ENCODE peak calls at places on chromosomes 3 and 15, in eight cellular contexts. S, X, A, Z, W, T, E and F are unnamed samples.

GRCh38 chr3:69934398-69934797 is 65.1 kb upstream of the SAMMSON start:
- DNase-seq in E (no peak), X (no peak), S (no peak), W (no peak), Z (no peak), T (no peak), A (no peak), F (no peak)

GRCh38 chr3:98986073-98986472 is 84.6 kb upstream of the DCBLD2 start:
- DNase-seq in E (no peak), X (no peak), S (no peak), A (peak), W (no peak), Z (no peak), T (no peak), F (no peak)

GRCh38 chr3:134473868-134474546 is 11.8 kb downstream of the ANAPC13 start:
- DNase-seq in W (peak), A (peak), X (peak), Z (no peak), E (peak), S (peak), T (no peak), F (peak)

GRCh38 chr15:26280281-26280680 is 417.2 kb upstream of the ATP10A start:
- DNase-seq in A (no peak), S (no peak), Z (no peak), X (no peak), W (no peak), E (no peak), T (no peak), F (no peak)

GRCh38 chr3:22117751-22118346 is 366.8 kb upstream of the ZNF385D start:
- DNase-seq in S (no peak), Z (no peak), W (no peak), A (peak), T (no peak), X (no peak), E (no peak), F (no peak)

GRCh38 chr15:55791576-55792400 is 48.8 kb upstream of the PRTG start:
- DNase-seq in A (peak), Z (no peak), S (no peak), E (no peak), T (no peak), X (no peak), W (no peak), F (no peak)

GRCh38 chr3:169668081-169668956 is 4.8 kb upstream of the MECOM start:
- DNase-seq in T (peak), S (peak), E (no peak), Z (no peak), W (no peak), A (peak), X (no peak), F (no peak)

GRCh38 chr3:177284383-177284881 is 87.2 kb upstream of the TBL1XR1 start:
- DNase-seq in Z (peak), X (peak), T (peak), A (no peak), W (no peak), S (peak), E (no peak), F (peak)

GRCh38 chr3:31929826-31930502 is 51.1 kb downstream of the OSBPL10 start:
- DNase-seq in A (no peak), Z (no peak), T (no peak), X (no peak), S (no peak), E (no peak), W (no peak), F (no peak)

GRCh38 chr15:52406601-52407000 is 111.0 kb upstream of the MYO5C start:
- DNase-seq in S (no peak), Z (no peak), T (no peak), X (no peak), A (no peak), E (no peak), W (no peak), F (no peak)

GRCh38 chr15:72086920-72087648 is 30.9 kb downstream of the MYO9A start:
- DNase-seq in Z (no peak), S (no peak), E (no peak), T (no peak), A (no peak), X (no peak), W (no peak), F (no peak)

GRCh38 chr3:32951410-32951811 is at the start of gene CCR4:
- DNase-seq in X (no peak), W (no peak), S (no peak), Z (no peak), T (no peak), E (peak), A (no peak), F (peak)

GRCh38 chr3:145776782-145777408 is 384.1 kb downstream of the PLOD2 start:
- DNase-seq in Z (no peak), E (no peak), A (peak), X (no peak), W (no peak), S (peak), T (no peak), F (peak)

GRCh38 chr15:95018888-95019545 is 787.7 kb downstream of the MCTP2 start:
- DNase-seq in A (peak), X (no peak), E (no peak), T (no peak), S (no peak), W (no peak), Z (no peak), F (no peak)

GRCh38 chr3:36933540-36934296 is 11.1 kb downstream of the TRANK1 start:
- DNase-seq in Z (no peak), T (no peak), E (no peak), S (no peak), X (no peak), W (no peak), A (no peak), F (no peak)

GRCh38 chr3:12870942-12871341 is 29.6 kb upstream of the RPL32 start:
- DNase-seq in W (peak), S (no peak), Z (peak), X (peak), A (no peak), E (peak), T (peak), F (no peak)

GRCh38 chr3:128145279-128145678 is 8.0 kb upstream of the EEFSEC start:
- DNase-seq in A (no peak), T (no peak), W (no peak), X (no peak), S (no peak), E (no peak), Z (peak), F (no peak)

GRCh38 chr3:156620260-156620659 is 54.1 kb upstream of the TIPARP start:
- DNase-seq in X (no peak), T (no peak), E (no peak), S (no peak), Z (no peak), A (peak), W (no peak), F (no peak)

GRCh38 chr3:177961784-177962183 is 574.5 kb upstream of the KCNMB2 start:
- DNase-seq in E (no peak), T (no peak), X (no peak), S (no peak), Z (no peak), W (no peak), A (no peak), F (no peak)

GRCh38 chr3:170144437-170144843 is 37.1 kb downstream of the PHC3 start:
- DNase-seq in E (no peak), X (no peak), T (no peak), A (no peak), Z (no peak), W (no peak), S (no peak), F (no peak)

GRCh38 chr15:51672100-51672731 is 9.1 kb upstream of the SCG3 start:
- DNase-seq in Z (peak), W (no peak), E (no peak), A (no peak), T (no peak), X (no peak), S (no peak), F (no peak)

GRCh38 chr15:48355377-48355776 is 24.1 kb downstream of the DUT start:
- DNase-seq in W (no peak), X (no peak), S (no peak), Z (no peak), E (no peak), T (no peak), A (no peak), F (no peak)

GRCh38 chr15:36897834-36898233 is 202.5 kb downstream of the MEIS2 start:
- DNase-seq in A (no peak), T (no peak), W (no peak), E (no peak), X (no peak), S (no peak), Z (no peak), F (no peak)

GRCh38 chr3:31704651-31705179 is 172.0 kb downstream of the STT3B start:
- DNase-seq in T (peak), W (no peak), X (no peak), A (peak), Z (no peak), E (no peak), S (peak), F (peak)

GRCh38 chr3:100072328-100073048 is 41.8 kb downstream of the FILIP1L start:
- DNase-seq in X (no peak), W (no peak), Z (no peak), T (no peak), E (no peak), A (no peak), S (no peak), F (peak)

GRCh38 chr15:47963265-47963664 is 157.5 kb upstream of the SLC24A5 start:
- DNase-seq in W (no peak), S (no peak), Z (no peak), E (no peak), X (no peak), A (peak), T (no peak), F (no peak)

GRCh38 chr3:178634975-178635374 is 98.7 kb downstream of the KCNMB2 start:
- DNase-seq in W (no peak), A (no peak), T (no peak), E (no peak), S (peak), X (no peak), Z (no peak), F (no peak)

GRCh38 chr3:61560452-61561373 is 658 bp upstream of the PTPRG start:
- DNase-seq in S (peak), Z (peak), A (peak), T (peak), W (peak), X (peak), E (peak), F (peak)

GRCh38 chr15:46808834-46809233 is 908.5 kb upstream of the SEMA6D start:
- DNase-seq in W (no peak), S (no peak), T (no peak), A (peak), E (no peak), X (no peak), Z (no peak), F (no peak)

GRCh38 chr3:139588450-139588849 is 48.9 kb upstream of the RBP1 start:
- DNase-seq in W (no peak), X (no peak), A (peak), T (no peak), S (peak), Z (peak), E (no peak), F (no peak)

GRCh38 chr3:71681224-71681668 is 44.0 kb downstream of the EIF4E3 start:
- DNase-seq in E (no peak), X (peak), Z (peak), S (peak), W (no peak), T (peak), A (peak), F (peak)
- TF ChIP-seq CTCF in E (peak), X (peak), Z (peak), S (no peak), W (peak), T (peak), A (peak), F (peak)

DNA sequence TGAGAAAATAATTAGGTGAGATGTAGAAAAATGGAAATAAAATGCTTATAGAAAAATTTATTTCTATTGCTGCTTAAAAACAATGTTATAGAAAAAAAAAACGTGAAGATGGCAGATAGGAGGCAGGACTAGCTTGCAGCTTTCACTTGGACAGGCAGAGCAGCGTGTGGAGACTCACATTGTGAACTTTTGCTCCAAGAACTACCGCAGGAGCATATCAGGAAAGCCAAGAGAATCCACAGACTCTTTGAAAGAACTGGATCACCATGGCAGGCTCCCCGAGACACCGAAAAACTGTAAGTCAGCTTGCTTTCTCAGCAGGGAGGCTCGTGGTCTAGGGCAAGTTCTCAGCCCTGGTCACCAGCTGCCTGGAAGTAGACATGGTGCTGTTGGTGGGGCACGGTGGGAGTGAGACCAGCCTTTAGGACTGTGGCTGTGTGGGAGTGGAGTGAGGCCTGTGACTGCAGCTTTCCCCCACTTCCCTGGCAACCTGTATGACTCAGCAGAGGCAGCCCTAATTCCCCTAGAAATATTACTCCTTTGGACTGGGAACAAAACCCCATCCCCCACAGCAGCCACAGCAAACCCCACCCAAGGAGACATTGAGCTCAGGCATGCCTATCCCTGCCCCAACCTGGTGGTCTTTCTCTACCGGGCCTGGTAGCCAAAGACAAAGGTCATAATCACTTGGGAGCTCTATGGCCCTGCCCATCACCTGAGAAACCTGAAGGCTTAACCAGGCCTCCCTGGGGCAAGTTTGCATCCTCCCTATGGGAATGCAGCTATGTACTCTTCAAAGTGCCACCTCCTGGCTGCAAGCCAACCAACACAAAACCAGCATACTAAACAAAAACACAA is 22.8 kb downstream of the STRIT1 start:
- DNase-seq in S (no peak), W (no peak), Z (no peak), E (no peak), A (peak), X (no peak), T (no peak), F (peak)
- H3K27ac ChIP-seq in S (no peak), W (no peak), Z (no peak), E (no peak), A (no peak), X (no peak), T (no peak), F (no peak)

GRCh38 chr3:14467723-14468620 is 65.6 kb downstream of the SLC6A6 start:
- DNase-seq in E (peak), X (peak), W (no peak), A (no peak), S (peak), T (no peak), Z (no peak), F (peak)
- TF ChIP-seq CTCF in E (peak), X (peak), W (peak), A (peak), S (peak), T (peak), Z (peak), F (peak)

GRCh38 chr15:50137893-50138292 is 18.9 kb upstream of the ATP8B4 start:
- DNase-seq in T (no peak), S (no peak), Z (no peak), A (no peak), X (no peak), E (no peak), W (no peak), F (no peak)
- H3K27ac ChIP-seq in T (no peak), S (no peak), Z (no peak), A (peak), X (no peak), E (no peak), W (no peak), F (no peak)

DNA sequence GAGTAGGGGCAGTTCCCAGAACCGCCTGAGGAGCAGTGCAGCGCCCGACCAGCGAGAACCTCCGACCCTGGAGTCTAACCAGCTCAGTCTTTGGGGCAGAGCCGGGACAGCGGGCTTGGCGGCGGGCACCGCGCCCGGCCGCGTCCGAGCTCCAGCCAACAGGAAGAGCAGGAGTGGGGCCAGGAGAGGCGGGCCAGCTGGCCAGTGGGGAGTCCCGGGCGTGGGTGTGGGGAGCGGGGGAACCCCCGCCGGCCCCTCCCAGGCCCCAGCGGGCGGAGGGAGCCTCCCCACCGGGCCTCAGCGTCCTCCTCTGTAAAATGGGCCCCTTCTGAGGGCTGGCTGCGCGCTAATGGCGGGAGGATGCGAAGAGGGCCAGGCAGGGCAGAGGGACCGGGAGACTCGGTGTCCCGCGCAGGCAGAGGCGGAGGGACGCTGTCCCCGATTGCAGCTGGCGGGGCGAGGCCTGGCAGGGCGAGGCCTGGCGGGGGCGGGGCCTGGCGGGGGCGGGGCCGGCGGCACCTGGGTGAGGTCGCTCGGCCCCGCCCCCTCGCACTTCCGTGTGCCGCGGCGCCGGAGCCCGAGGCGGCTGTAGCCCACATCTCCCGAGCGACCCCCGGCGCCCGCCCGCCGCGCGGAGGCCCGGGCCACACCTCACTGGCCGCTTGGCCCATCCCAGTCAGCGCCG is at the start of gene PRKCD:
- DNase-seq in W (peak), Z (peak), E (peak), T (peak), S (peak), X (peak), A (peak), F (no peak)
- TF ChIP-seq CTCF in W (peak), Z (peak), E (peak), T (peak), S (peak), X (no peak), A (peak), F (no peak)

DNA sequence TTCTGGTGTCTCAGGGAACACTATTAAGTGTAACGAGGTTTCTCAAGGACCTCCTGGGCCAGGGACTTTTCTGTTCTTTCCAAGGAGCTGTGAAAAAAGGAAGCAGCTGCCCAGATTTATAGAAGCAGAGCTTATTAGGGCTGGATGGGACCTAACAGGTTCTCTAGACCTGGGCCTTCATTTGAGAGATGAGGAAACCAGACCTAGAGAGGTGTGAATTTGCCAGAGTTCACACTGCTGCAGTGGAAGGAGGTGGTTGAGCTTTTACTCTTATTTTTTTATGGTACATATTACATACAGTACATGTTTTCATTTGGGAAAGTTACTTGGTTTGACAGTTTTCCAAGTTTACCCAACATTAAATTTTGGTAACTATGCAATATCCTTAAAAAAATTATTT is 16.2 kb downstream of the MAP2K1 start:
- DNase-seq in X (no peak), Z (no peak), S (no peak), W (no peak), A (no peak), T (no peak), E (no peak), F (no peak)
- H3K27ac ChIP-seq in X (no peak), Z (no peak), S (no peak), W (no peak), A (no peak), T (no peak), E (no peak), F (peak)

DNA sequence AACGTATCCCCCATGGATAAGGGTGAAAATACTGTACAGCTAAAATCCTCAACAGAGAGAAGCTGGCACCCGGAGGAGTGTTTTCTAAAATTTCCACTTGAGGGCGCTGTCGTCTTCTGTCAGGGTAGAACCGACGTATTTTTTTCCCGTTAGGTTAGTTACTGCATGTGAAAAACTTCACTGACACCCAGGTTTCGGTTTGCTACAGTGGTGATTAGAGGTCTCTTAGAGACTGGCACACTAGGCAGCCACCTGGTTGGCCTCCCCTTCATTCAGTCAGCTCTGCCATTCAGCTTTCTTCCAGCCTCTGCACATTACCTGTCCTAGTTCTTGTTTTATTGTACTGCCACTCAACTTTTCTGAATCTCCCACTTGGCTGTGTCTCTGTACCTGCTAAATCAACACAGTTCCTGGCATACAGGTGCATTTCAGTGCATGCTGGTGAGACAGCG is 18.4 kb downstream of the CCK start:
- DNase-seq in W (no peak), A (peak), E (peak), T (no peak), S (peak), Z (peak), X (no peak), F (peak)
- TF ChIP-seq CTCF in W (peak), A (peak), E (peak), T (peak), S (peak), Z (peak), X (no peak), F (peak)

GRCh38 chr15:42012937-42013482 is 7.8 kb downstream of the PLA2G4E start:
- DNase-seq in Z (no peak), S (no peak), A (no peak), X (no peak), T (peak), W (no peak), E (no peak), F (no peak)
- H3K27ac ChIP-seq in Z (no peak), S (no peak), A (no peak), X (no peak), T (no peak), W (no peak), E (no peak), F (no peak)